ENCODE peak calls at places on chromosome 3, in six cellular contexts. X is neural crest cell, P is IMR-90, W is WTC11, L is osteoblast, Y is mucosa of descending colon. M is an unnamed sample.
A peak's percentile ranks its signal among the peaks of the same experiment; 100 is the strongest.

GRCh38 chr3:192188218-192188835 is 539.0 kb downstream of the FGF12 start:
- DNase-seq in X (peak; percentile 46), P (peak; percentile 4), W (peak; percentile 77), L (no peak), Y (no peak), M (peak; percentile 68)

GRCh38 chr3:29668728-29669127 is 387.9 kb downstream of the RBMS3 start:
- DNase-seq in X (no peak), P (no peak), W (no peak), L (no peak), Y (no peak), M (no peak)

GRCh38 chr3:49217688-49218470 is 46.5 kb downstream of the KLHDC8B start:
- DNase-seq in X (no peak), P (no peak), W (no peak), L (peak; percentile 30), Y (no peak), M (no peak)

GRCh38 chr3:11288786-11289637 is 16.8 kb downstream of the ATG7 start:
- DNase-seq in X (no peak), P (peak; percentile 96), W (no peak), L (peak; percentile 87), Y (no peak), M (no peak)

GRCh38 chr3:23671901-23672589 is 133.7 kb upstream of the UBE2E1 start:
- DNase-seq in X (no peak), P (no peak), W (peak; percentile 62), L (no peak), Y (peak; percentile 73), M (no peak)

GRCh38 chr3:81643721-81644120 is 117.7 kb downstream of the GBE1 start:
- DNase-seq in X (no peak), P (peak; percentile 45), W (no peak), L (no peak), Y (no peak), M (no peak)

GRCh38 chr3:89059201-89059600 is 48.2 kb upstream of the EPHA3 start:
- DNase-seq in X (no peak), P (no peak), W (no peak), L (no peak), Y (no peak), M (no peak)

GRCh38 chr3:53486961-53487654 is 7.3 kb upstream of the CACNA1D start:
- DNase-seq in X (no peak), P (no peak), W (no peak), L (no peak), Y (no peak), M (no peak)

GRCh38 chr3:16240229-16241023 is 24.3 kb downstream of the DPH3 start:
- DNase-seq in X (no peak), P (peak; percentile 81), W (no peak), L (peak; percentile 85), Y (no peak), M (no peak)

GRCh38 chr3:74613566-74613965 is 893 bp downstream of the CNTN3 start:
- DNase-seq in X (no peak), P (peak; percentile 20), W (no peak), L (peak; percentile 63), Y (peak; percentile 29), M (no peak)

GRCh38 chr3:127056281-127056680 is 73.4 kb downstream of the PLXNA1 start:
- DNase-seq in X (no peak), P (no peak), W (no peak), L (no peak), Y (no peak), M (no peak)

GRCh38 chr3:193452338-193452737 is 73.8 kb upstream of the ATP13A5 start:
- DNase-seq in X (no peak), P (no peak), W (no peak), L (no peak), Y (no peak), M (no peak)
- TF ChIP-seq CTCF in X (peak; percentile 60), P (no peak), W (no peak), L (peak; percentile 8), Y (no peak), M (peak; percentile 27)

GRCh38 chr3:171807129-171807675 is 3.1 kb downstream of the PLD1 start:
- DNase-seq in X (no peak), P (no peak), W (no peak), L (no peak), Y (no peak), M (no peak)

GRCh38 chr3:171806200-171807128 is 3.8 kb downstream of the PLD1 start:
- DNase-seq in X (no peak), P (peak; percentile 95), W (no peak), L (peak; percentile 89), Y (no peak), M (no peak)

GRCh38 chr3:171805687-171806086 is 4.6 kb downstream of the PLD1 start:
- DNase-seq in X (no peak), P (no peak), W (no peak), L (no peak), Y (no peak), M (no peak)

GRCh38 chr3:171809513-171810277 is 588 bp downstream of the PLD1 start:
- DNase-seq in X (no peak), P (peak; percentile 95), W (peak; percentile 67), L (peak; percentile 96), Y (peak; percentile 89), M (peak; percentile 71)

GRCh38 chr3:171807806-171808205 is 2.5 kb downstream of the PLD1 start:
- DNase-seq in X (no peak), P (no peak), W (no peak), L (no peak), Y (no peak), M (no peak)
- TF ChIP-seq CTCF in X (no peak), P (no peak), W (no peak), L (no peak), Y (no peak), M (no peak)

GRCh38 chr3:4584537-4585249 is 91.5 kb downstream of the ITPR1 start:
- DNase-seq in X (no peak), P (peak; percentile 16), W (no peak), L (peak; percentile 89), Y (no peak), M (no peak)
- TF ChIP-seq CTCF in X (no peak), P (peak; percentile 15), W (no peak), L (peak; percentile 23), Y (no peak), M (no peak)

DNA sequence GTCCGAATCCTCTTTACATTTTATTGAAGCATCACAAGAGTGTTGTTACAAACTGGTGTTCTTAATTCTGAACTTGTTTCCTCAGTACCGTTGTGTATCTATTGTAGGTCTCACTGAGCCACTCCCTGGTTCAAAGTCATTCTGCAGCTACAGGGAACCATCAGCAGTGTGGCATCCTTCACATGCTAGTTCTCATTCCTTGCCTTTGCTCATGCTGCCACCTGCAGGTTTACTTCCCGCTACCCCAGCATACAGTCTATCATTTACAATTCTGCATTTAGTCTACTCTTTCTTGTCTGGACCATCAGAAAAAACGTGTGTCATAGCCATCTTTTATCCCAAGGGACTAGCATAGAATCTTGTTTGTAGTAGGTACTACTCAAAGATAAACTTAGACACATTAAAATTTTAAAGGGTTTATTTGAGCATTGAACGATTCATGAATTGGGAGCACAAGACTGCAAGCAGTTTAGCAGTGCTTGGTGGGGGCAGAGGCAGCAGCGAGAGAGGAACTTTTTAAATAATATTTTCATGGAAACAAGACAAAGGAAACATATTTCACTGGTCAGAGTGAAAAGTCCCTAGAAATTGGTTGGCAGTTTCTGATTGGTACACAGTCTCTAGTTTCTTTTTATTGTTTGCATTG is 402.1 kb downstream of the CADM2 start:
- DNase-seq in X (peak; percentile 36), P (peak; percentile 9), W (peak; percentile 67), L (no peak), Y (no peak), M (peak; percentile 64)
- TF ChIP-seq CTCF in X (peak; percentile 83), P (peak; percentile 42), W (peak; percentile 61), L (no peak), Y (no peak), M (peak; percentile 73)

GRCh38 chr3:73379465-73379864 is 245.3 kb downstream of the PDZRN3 start:
- DNase-seq in X (no peak), P (no peak), W (no peak), L (peak; percentile 58), Y (no peak), M (no peak)
- TF ChIP-seq CTCF in X (no peak), P (no peak), W (no peak), L (no peak), Y (no peak), M (no peak)

GRCh38 chr3:9111349-9112265 is 137.8 kb downstream of the SRGAP3 start:
- DNase-seq in X (no peak), P (peak; percentile 0), W (peak; percentile 82), L (peak; percentile 93), Y (no peak), M (no peak)
- TF ChIP-seq CTCF in X (no peak), P (no peak), W (peak; percentile 65), L (peak; percentile 27), Y (no peak), M (peak; percentile 11)

GRCh38 chr3:128787256-128788253 is 61.6 kb downstream of the RAB7A start:
- DNase-seq in X (peak; percentile 13), P (peak; percentile 53), W (peak; percentile 50), L (no peak), Y (no peak), M (peak; percentile 18)
- TF ChIP-seq CTCF in X (peak; percentile 61), P (peak; percentile 19), W (peak; percentile 58), L (peak; percentile 23), Y (no peak), M (peak; percentile 47)